ENCODE peak calls at places on chromosomes 6 and 20, in four cellular contexts. One of them, this sample, is unnamed.

GRCh38 chr6:89281779-89282246 is 33.3 kb downstream of the GABRR2 start:
- DNase-seq in HCT116: peak
- DNase-seq in H1: peak
- DNase-seq in T47D: peak
- DNase-seq in this sample: peak

GRCh38 chr20:31661625-31662371 is 24.1 kb downstream of the COX4I2 start:
- DNase-seq in HCT116: peak
- DNase-seq in H1: peak
- DNase-seq in T47D: peak
- DNase-seq in this sample: peak

GRCh38 chr6:126824226-126824625 is 294.2 kb upstream of the RSPO3 start:
- DNase-seq in HCT116: no peak
- DNase-seq in H1: no peak
- DNase-seq in T47D: peak
- DNase-seq in this sample: no peak

GRCh38 chr6:50602191-50602810 is 111.0 kb upstream of the TFAP2D start:
- DNase-seq in HCT116: peak
- DNase-seq in H1: no peak
- DNase-seq in T47D: peak
- DNase-seq in this sample: peak

GRCh38 chr6:104958720-104959452 is 2.0 kb downstream of the LIN28B start:
- DNase-seq in HCT116: peak
- DNase-seq in H1: no peak
- DNase-seq in T47D: no peak
- DNase-seq in this sample: no peak

GRCh38 chr6:168309183-168309582 is 10.4 kb downstream of the DACT2 start:
- DNase-seq in HCT116: no peak
- DNase-seq in H1: no peak
- DNase-seq in T47D: no peak
- DNase-seq in this sample: no peak

GRCh38 chr20:58393299-58393698 is 4.3 kb downstream of the VAPB start:
- DNase-seq in HCT116: no peak
- DNase-seq in H1: no peak
- DNase-seq in T47D: no peak
- DNase-seq in this sample: no peak

GRCh38 chr6:7419065-7419464 is 29.5 kb downstream of the RIOK1 start:
- DNase-seq in HCT116: no peak
- DNase-seq in H1: no peak
- DNase-seq in T47D: peak
- DNase-seq in this sample: no peak

GRCh38 chr6:52340603-52340880 is 21.4 kb upstream of the PAQR8 start:
- DNase-seq in HCT116: no peak
- DNase-seq in H1: no peak
- DNase-seq in T47D: no peak
- DNase-seq in this sample: no peak

GRCh38 chr20:61117725-61118124 is 134.3 kb upstream of the CDH4 start:
- DNase-seq in HCT116: no peak
- DNase-seq in H1: no peak
- DNase-seq in T47D: no peak
- DNase-seq in this sample: no peak

GRCh38 chr20:43915209-43916072 is 789 bp downstream of the TOX2 start:
- DNase-seq in HCT116: no peak
- DNase-seq in H1: no peak
- DNase-seq in T47D: no peak
- DNase-seq in this sample: peak

GRCh38 chr6:159915397-159915796 is 24.6 kb downstream of the MAS1 start:
- DNase-seq in HCT116: no peak
- DNase-seq in H1: no peak
- DNase-seq in T47D: peak
- DNase-seq in this sample: no peak

GRCh38 chr20:5688431-5688972 is 61.7 kb upstream of the SHLD1 start:
- DNase-seq in HCT116: no peak
- DNase-seq in H1: no peak
- DNase-seq in T47D: no peak
- DNase-seq in this sample: no peak

GRCh38 chr20:42895062-42895461 is 294.6 kb downstream of the PTPRT start:
- DNase-seq in HCT116: no peak
- DNase-seq in H1: no peak
- DNase-seq in T47D: no peak
- DNase-seq in this sample: no peak
- TF ChIP-seq JUND in HCT116: no peak
- TF ChIP-seq JUND in H1: no peak
- TF ChIP-seq JUND in T47D: no peak
- TF ChIP-seq JUND in this sample: no peak

GRCh38 chr20:64056889-64057627 is 5.9 kb upstream of the TCEA2 start:
- DNase-seq in HCT116: no peak
- DNase-seq in H1: no peak
- DNase-seq in T47D: no peak
- DNase-seq in this sample: no peak
- TF ChIP-seq JUND in HCT116: no peak
- TF ChIP-seq JUND in H1: no peak
- TF ChIP-seq JUND in T47D: no peak
- TF ChIP-seq JUND in this sample: no peak

GRCh38 chr20:23336476-23336875 is 14.1 kb upstream of the NXT1 start:
- DNase-seq in HCT116: no peak
- DNase-seq in H1: no peak
- DNase-seq in T47D: no peak
- DNase-seq in this sample: no peak
- TF ChIP-seq JUND in HCT116: no peak
- TF ChIP-seq JUND in H1: no peak
- TF ChIP-seq JUND in T47D: no peak
- TF ChIP-seq JUND in this sample: no peak

DNA sequence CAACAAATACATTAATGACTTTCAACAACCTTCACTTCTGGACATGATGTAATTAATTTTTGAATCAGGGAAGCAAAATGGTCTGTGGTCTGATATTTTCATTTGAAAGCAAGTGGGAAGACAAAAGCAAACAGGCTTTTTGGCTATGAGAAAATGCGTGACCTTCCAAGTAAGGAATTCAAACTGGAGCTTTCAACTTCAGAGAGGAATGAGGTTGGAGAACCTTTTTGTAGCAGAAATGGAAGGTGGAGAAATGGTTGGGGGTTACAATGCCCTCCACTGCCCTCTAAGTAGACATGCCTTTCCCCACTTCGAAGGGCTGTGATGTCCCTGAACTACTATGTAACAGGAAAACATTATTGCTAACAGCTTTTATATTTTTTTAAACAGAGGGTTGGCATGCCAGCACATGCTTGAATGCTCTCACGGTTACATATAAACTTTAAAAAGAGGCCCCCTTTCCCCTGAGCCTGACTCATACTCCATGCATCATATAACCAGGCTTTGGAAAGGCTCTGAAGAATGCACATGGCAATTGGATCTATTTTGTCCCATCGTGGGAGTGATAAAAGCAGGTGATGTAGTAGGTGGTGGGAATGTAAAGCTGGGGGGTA is 203.7 kb upstream of the CITED2 start:
- DNase-seq in HCT116: no peak
- DNase-seq in H1: no peak
- DNase-seq in T47D: no peak
- DNase-seq in this sample: no peak
- TF ChIP-seq JUND in HCT116: no peak
- TF ChIP-seq JUND in H1: no peak
- TF ChIP-seq JUND in T47D: no peak
- TF ChIP-seq JUND in this sample: peak

GRCh38 chr6:169411722-169412121 is 158.1 kb upstream of the THBS2 start:
- DNase-seq in HCT116: no peak
- DNase-seq in H1: no peak
- DNase-seq in T47D: no peak
- DNase-seq in this sample: no peak

GRCh38 chr6:169407338-169407737 is 153.7 kb upstream of the THBS2 start:
- DNase-seq in HCT116: no peak
- DNase-seq in H1: no peak
- DNase-seq in T47D: no peak
- DNase-seq in this sample: no peak

GRCh38 chr6:169415179-169415578 is 161.5 kb upstream of the THBS2 start:
- DNase-seq in HCT116: no peak
- DNase-seq in H1: no peak
- DNase-seq in T47D: peak
- DNase-seq in this sample: no peak

GRCh38 chr6:169409742-169410312 is 156.2 kb upstream of the THBS2 start:
- DNase-seq in HCT116: no peak
- DNase-seq in H1: no peak
- DNase-seq in T47D: no peak
- DNase-seq in this sample: no peak

GRCh38 chr6:169411296-169411695 is 157.7 kb upstream of the THBS2 start:
- DNase-seq in HCT116: no peak
- DNase-seq in H1: no peak
- DNase-seq in T47D: no peak
- DNase-seq in this sample: no peak
- TF ChIP-seq JUND in HCT116: no peak
- TF ChIP-seq JUND in H1: no peak
- TF ChIP-seq JUND in T47D: no peak
- TF ChIP-seq JUND in this sample: no peak

DNA sequence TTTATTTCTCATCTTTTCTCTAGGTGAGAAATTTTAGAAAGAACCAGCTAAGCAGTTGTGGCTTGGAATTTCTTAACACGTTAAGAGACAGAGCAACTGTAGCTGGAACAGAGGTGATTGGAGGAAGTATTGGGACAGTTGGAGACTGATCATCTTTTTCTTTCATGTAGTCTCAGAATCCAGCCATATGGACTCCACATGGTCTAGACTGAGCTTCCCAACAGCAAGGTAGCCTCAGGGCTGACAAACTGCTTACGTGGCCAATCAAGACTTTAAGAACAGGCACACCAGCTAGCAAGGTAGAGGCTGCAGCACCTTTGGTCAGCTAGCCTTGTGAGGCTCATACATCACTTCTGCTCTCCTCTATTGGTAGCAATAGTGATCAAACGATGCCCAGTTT is 590.5 kb upstream of the SLC35B3 start:
- DNase-seq in HCT116: no peak
- DNase-seq in H1: no peak
- DNase-seq in T47D: peak
- DNase-seq in this sample: no peak
- TF ChIP-seq JUND in HCT116: no peak
- TF ChIP-seq JUND in H1: no peak
- TF ChIP-seq JUND in T47D: no peak
- TF ChIP-seq JUND in this sample: no peak

DNA sequence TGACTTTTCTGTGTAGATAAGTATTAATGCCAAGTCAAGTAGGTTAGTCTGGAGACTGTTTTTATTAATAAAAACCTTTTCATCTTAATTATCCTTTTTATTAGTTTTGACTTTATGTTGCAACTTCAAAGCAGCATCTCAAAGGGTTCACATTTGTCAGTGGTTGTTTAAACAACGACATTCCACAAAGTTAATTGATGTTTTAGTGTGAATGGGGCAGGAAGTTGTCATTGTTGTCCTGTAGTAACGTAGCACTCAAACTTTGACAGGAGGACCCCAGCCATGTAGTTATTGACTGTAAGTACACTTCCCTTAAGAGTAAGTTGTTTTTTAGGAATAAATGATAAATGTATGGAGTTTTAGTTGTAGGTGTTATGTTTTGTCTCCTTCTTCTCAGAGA is 11.3 kb downstream of the SLC16A10 start:
- DNase-seq in HCT116: no peak
- DNase-seq in H1: no peak
- DNase-seq in T47D: no peak
- DNase-seq in this sample: no peak
- TF ChIP-seq JUND in HCT116: no peak
- TF ChIP-seq JUND in H1: no peak
- TF ChIP-seq JUND in T47D: no peak
- TF ChIP-seq JUND in this sample: no peak